ENCODE peak calls at places on chromosomes 2 and 18, in nine cellular contexts. One of them, this sample, is unnamed.

GRCh38 chr2:200625958-200626363 is 40.1 kb downstream of the AOX1 start:
- DNase-seq in stimulated activated CD4-positive, alpha-beta T cell treated with anti-CD3 and anti-CD28 coated beads, Interleukin-12 subunit alpha, Interleukin-12 subunit beta, amount 100 ng/mL, for 4 hours: no peak
- DNase-seq in upper lobe of left lung: no peak
- DNase-seq in fibroblast of the conjunctiva: no peak
- DNase-seq in NCI-H2029: no peak
- DNase-seq in CD8-positive, alpha-beta T cell: no peak
- DNase-seq in HTR-8/SVneo: no peak
- DNase-seq in activated naive CD4-positive, alpha-beta T cell: no peak
- DNase-seq in K562: no peak
- DNase-seq in this sample: no peak

GRCh38 chr2:239114119-239114581 is 266.3 kb downstream of the TWIST2 start:
- DNase-seq in stimulated activated CD4-positive, alpha-beta T cell treated with anti-CD3 and anti-CD28 coated beads, Interleukin-12 subunit alpha, Interleukin-12 subunit beta, amount 100 ng/mL, for 4 hours: no peak
- DNase-seq in upper lobe of left lung: no peak
- DNase-seq in fibroblast of the conjunctiva: no peak
- DNase-seq in NCI-H2029: no peak
- DNase-seq in CD8-positive, alpha-beta T cell: no peak
- DNase-seq in HTR-8/SVneo: peak
- DNase-seq in activated naive CD4-positive, alpha-beta T cell: no peak
- DNase-seq in K562: no peak
- DNase-seq in this sample: no peak

GRCh38 chr2:164826293-164827243 is 15.1 kb downstream of the COBLL1 start:
- DNase-seq in stimulated activated CD4-positive, alpha-beta T cell treated with anti-CD3 and anti-CD28 coated beads, Interleukin-12 subunit alpha, Interleukin-12 subunit beta, amount 100 ng/mL, for 4 hours: no peak
- DNase-seq in upper lobe of left lung: no peak
- DNase-seq in fibroblast of the conjunctiva: no peak
- DNase-seq in NCI-H2029: peak
- DNase-seq in CD8-positive, alpha-beta T cell: no peak
- DNase-seq in HTR-8/SVneo: no peak
- DNase-seq in activated naive CD4-positive, alpha-beta T cell: no peak
- DNase-seq in K562: no peak
- DNase-seq in this sample: no peak

GRCh38 chr2:74703373-74703772 is 49.3 kb downstream of the SEMA4F start:
- DNase-seq in stimulated activated CD4-positive, alpha-beta T cell treated with anti-CD3 and anti-CD28 coated beads, Interleukin-12 subunit alpha, Interleukin-12 subunit beta, amount 100 ng/mL, for 4 hours: no peak
- DNase-seq in upper lobe of left lung: no peak
- DNase-seq in fibroblast of the conjunctiva: peak
- DNase-seq in NCI-H2029: no peak
- DNase-seq in CD8-positive, alpha-beta T cell: no peak
- DNase-seq in HTR-8/SVneo: no peak
- DNase-seq in activated naive CD4-positive, alpha-beta T cell: no peak
- DNase-seq in K562: no peak
- DNase-seq in this sample: no peak

GRCh38 chr2:233818639-233819621 is 35.4 kb downstream of the HJURP start:
- DNase-seq in stimulated activated CD4-positive, alpha-beta T cell treated with anti-CD3 and anti-CD28 coated beads, Interleukin-12 subunit alpha, Interleukin-12 subunit beta, amount 100 ng/mL, for 4 hours: no peak
- DNase-seq in upper lobe of left lung: no peak
- DNase-seq in fibroblast of the conjunctiva: no peak
- DNase-seq in NCI-H2029: no peak
- DNase-seq in CD8-positive, alpha-beta T cell: no peak
- DNase-seq in HTR-8/SVneo: no peak
- DNase-seq in activated naive CD4-positive, alpha-beta T cell: no peak
- DNase-seq in K562: no peak
- DNase-seq in this sample: no peak

GRCh38 chr2:98832172-98832571 is 101.2 kb upstream of the MGAT4A start:
- DNase-seq in stimulated activated CD4-positive, alpha-beta T cell treated with anti-CD3 and anti-CD28 coated beads, Interleukin-12 subunit alpha, Interleukin-12 subunit beta, amount 100 ng/mL, for 4 hours: no peak
- DNase-seq in upper lobe of left lung: no peak
- DNase-seq in fibroblast of the conjunctiva: no peak
- DNase-seq in NCI-H2029: no peak
- DNase-seq in CD8-positive, alpha-beta T cell: no peak
- DNase-seq in HTR-8/SVneo: no peak
- DNase-seq in activated naive CD4-positive, alpha-beta T cell: no peak
- DNase-seq in K562: no peak
- DNase-seq in this sample: no peak

GRCh38 chr2:62597323-62597722 is 91.3 kb upstream of the TMEM17 start:
- DNase-seq in stimulated activated CD4-positive, alpha-beta T cell treated with anti-CD3 and anti-CD28 coated beads, Interleukin-12 subunit alpha, Interleukin-12 subunit beta, amount 100 ng/mL, for 4 hours: no peak
- DNase-seq in upper lobe of left lung: no peak
- DNase-seq in fibroblast of the conjunctiva: peak
- DNase-seq in NCI-H2029: no peak
- DNase-seq in CD8-positive, alpha-beta T cell: no peak
- DNase-seq in HTR-8/SVneo: no peak
- DNase-seq in activated naive CD4-positive, alpha-beta T cell: no peak
- DNase-seq in K562: no peak
- DNase-seq in this sample: no peak

GRCh38 chr2:108347786-108348185 is 30.0 kb upstream of the SULT1C4 start:
- DNase-seq in stimulated activated CD4-positive, alpha-beta T cell treated with anti-CD3 and anti-CD28 coated beads, Interleukin-12 subunit alpha, Interleukin-12 subunit beta, amount 100 ng/mL, for 4 hours: no peak
- DNase-seq in upper lobe of left lung: no peak
- DNase-seq in fibroblast of the conjunctiva: no peak
- DNase-seq in NCI-H2029: no peak
- DNase-seq in CD8-positive, alpha-beta T cell: no peak
- DNase-seq in HTR-8/SVneo: no peak
- DNase-seq in activated naive CD4-positive, alpha-beta T cell: no peak
- DNase-seq in K562: no peak
- DNase-seq in this sample: no peak

GRCh38 chr2:238281826-238282480 is 6.5 kb downstream of the PER2 start:
- DNase-seq in stimulated activated CD4-positive, alpha-beta T cell treated with anti-CD3 and anti-CD28 coated beads, Interleukin-12 subunit alpha, Interleukin-12 subunit beta, amount 100 ng/mL, for 4 hours: no peak
- DNase-seq in upper lobe of left lung: no peak
- DNase-seq in fibroblast of the conjunctiva: no peak
- DNase-seq in NCI-H2029: no peak
- DNase-seq in CD8-positive, alpha-beta T cell: no peak
- DNase-seq in HTR-8/SVneo: no peak
- DNase-seq in activated naive CD4-positive, alpha-beta T cell: no peak
- DNase-seq in K562: no peak
- DNase-seq in this sample: no peak

GRCh38 chr2:215059724-215060123 is 78.7 kb downstream of the ABCA12 start:
- DNase-seq in stimulated activated CD4-positive, alpha-beta T cell treated with anti-CD3 and anti-CD28 coated beads, Interleukin-12 subunit alpha, Interleukin-12 subunit beta, amount 100 ng/mL, for 4 hours: no peak
- DNase-seq in upper lobe of left lung: no peak
- DNase-seq in fibroblast of the conjunctiva: no peak
- DNase-seq in NCI-H2029: no peak
- DNase-seq in CD8-positive, alpha-beta T cell: no peak
- DNase-seq in HTR-8/SVneo: no peak
- DNase-seq in activated naive CD4-positive, alpha-beta T cell: no peak
- DNase-seq in K562: no peak
- DNase-seq in this sample: no peak

GRCh38 chr2:105518897-105519296 is 120.0 kb upstream of the FHL2 start:
- DNase-seq in stimulated activated CD4-positive, alpha-beta T cell treated with anti-CD3 and anti-CD28 coated beads, Interleukin-12 subunit alpha, Interleukin-12 subunit beta, amount 100 ng/mL, for 4 hours: no peak
- DNase-seq in upper lobe of left lung: peak
- DNase-seq in fibroblast of the conjunctiva: no peak
- DNase-seq in NCI-H2029: no peak
- DNase-seq in CD8-positive, alpha-beta T cell: no peak
- DNase-seq in HTR-8/SVneo: peak
- DNase-seq in activated naive CD4-positive, alpha-beta T cell: no peak
- DNase-seq in K562: peak
- DNase-seq in this sample: no peak

GRCh38 chr18:44839239-44839666 is 158.6 kb downstream of the SETBP1 start:
- DNase-seq in stimulated activated CD4-positive, alpha-beta T cell treated with anti-CD3 and anti-CD28 coated beads, Interleukin-12 subunit alpha, Interleukin-12 subunit beta, amount 100 ng/mL, for 4 hours: peak
- DNase-seq in upper lobe of left lung: no peak
- DNase-seq in fibroblast of the conjunctiva: peak
- DNase-seq in NCI-H2029: no peak
- DNase-seq in CD8-positive, alpha-beta T cell: peak
- DNase-seq in HTR-8/SVneo: no peak
- DNase-seq in activated naive CD4-positive, alpha-beta T cell: peak
- DNase-seq in K562: peak
- DNase-seq in this sample: no peak

GRCh38 chr2:149860276-149860921 is 272.8 kb upstream of the MMADHC start:
- DNase-seq in stimulated activated CD4-positive, alpha-beta T cell treated with anti-CD3 and anti-CD28 coated beads, Interleukin-12 subunit alpha, Interleukin-12 subunit beta, amount 100 ng/mL, for 4 hours: no peak
- DNase-seq in upper lobe of left lung: no peak
- DNase-seq in fibroblast of the conjunctiva: peak
- DNase-seq in NCI-H2029: no peak
- DNase-seq in CD8-positive, alpha-beta T cell: no peak
- DNase-seq in HTR-8/SVneo: no peak
- DNase-seq in activated naive CD4-positive, alpha-beta T cell: no peak
- DNase-seq in K562: no peak
- DNase-seq in this sample: no peak

GRCh38 chr2:129458006-129458405 is 521.5 kb upstream of the RAB6C start:
- DNase-seq in stimulated activated CD4-positive, alpha-beta T cell treated with anti-CD3 and anti-CD28 coated beads, Interleukin-12 subunit alpha, Interleukin-12 subunit beta, amount 100 ng/mL, for 4 hours: no peak
- DNase-seq in upper lobe of left lung: no peak
- DNase-seq in fibroblast of the conjunctiva: no peak
- DNase-seq in NCI-H2029: no peak
- DNase-seq in CD8-positive, alpha-beta T cell: no peak
- DNase-seq in HTR-8/SVneo: no peak
- DNase-seq in activated naive CD4-positive, alpha-beta T cell: no peak
- DNase-seq in K562: no peak
- DNase-seq in this sample: no peak

GRCh38 chr2:5697554-5697953 is 5.4 kb downstream of the SOX11 start:
- DNase-seq in stimulated activated CD4-positive, alpha-beta T cell treated with anti-CD3 and anti-CD28 coated beads, Interleukin-12 subunit alpha, Interleukin-12 subunit beta, amount 100 ng/mL, for 4 hours: no peak
- DNase-seq in upper lobe of left lung: no peak
- DNase-seq in fibroblast of the conjunctiva: no peak
- DNase-seq in NCI-H2029: no peak
- DNase-seq in CD8-positive, alpha-beta T cell: no peak
- DNase-seq in HTR-8/SVneo: no peak
- DNase-seq in activated naive CD4-positive, alpha-beta T cell: no peak
- DNase-seq in K562: no peak
- DNase-seq in this sample: no peak

GRCh38 chr2:2464095-2464494 is 133.0 kb upstream of the MYT1L start:
- DNase-seq in stimulated activated CD4-positive, alpha-beta T cell treated with anti-CD3 and anti-CD28 coated beads, Interleukin-12 subunit alpha, Interleukin-12 subunit beta, amount 100 ng/mL, for 4 hours: no peak
- DNase-seq in upper lobe of left lung: no peak
- DNase-seq in fibroblast of the conjunctiva: no peak
- DNase-seq in NCI-H2029: no peak
- DNase-seq in CD8-positive, alpha-beta T cell: no peak
- DNase-seq in HTR-8/SVneo: no peak
- DNase-seq in activated naive CD4-positive, alpha-beta T cell: no peak
- DNase-seq in K562: no peak
- DNase-seq in this sample: no peak

This sample was measured in mesothelial cell of epicardium.